ENCODE peak calls at places on chromosomes 1 and 21, in eight cellular contexts. E, M, N, W, P, L, X and Z are unnamed samples.

GRCh38 chr1:8687053-8687452 is 130.4 kb downstream of the RERE start:
- DNase-seq in N (no peak), X (no peak), P (peak; percentile 46), M (peak; percentile 93), L (no peak), E (no peak), W (peak; percentile 72), Z (no peak)

GRCh38 chr1:234535208-234535607 is 56.2 kb upstream of the TARBP1 start:
- DNase-seq in X (no peak), P (no peak), W (no peak), M (no peak), E (no peak), N (no peak), L (no peak), Z (no peak)

GRCh38 chr1:109721046-109721445 is 9.0 kb downstream of the GSTM5 start:
- DNase-seq in W (peak; percentile 48), M (no peak), P (no peak), L (no peak), E (no peak), N (no peak), X (no peak), Z (no peak)

GRCh38 chr1:17819129-17819802 is 64.1 kb downstream of the ACTL8 start:
- DNase-seq in W (no peak), X (no peak), P (no peak), N (no peak), M (no peak), E (no peak), L (no peak), Z (no peak)

GRCh38 chr1:119046429-119047039 is 58.4 kb upstream of the TBX15 start:
- DNase-seq in L (peak; percentile 28), M (no peak), E (no peak), P (peak; percentile 80), N (peak; percentile 17), X (no peak), W (peak; percentile 83), Z (no peak)

GRCh38 chr1:29689372-29690030 is 453.2 kb downstream of the PTPRU start:
- DNase-seq in N (no peak), M (no peak), L (no peak), X (no peak), P (no peak), W (no peak), E (no peak), Z (no peak)

GRCh38 chr1:209428241-209428921 is 155.1 kb upstream of the CAMK1G start:
- DNase-seq in P (no peak), X (no peak), N (peak; percentile 97), M (no peak), W (no peak), E (peak; percentile 17), L (no peak), Z (no peak)

GRCh38 chr21:35906587-35906986 is 153.7 kb downstream of the SETD4 start:
- DNase-seq in M (no peak), E (no peak), P (no peak), L (no peak), W (no peak), X (no peak), N (no peak), Z (no peak)

GRCh38 chr1:186374313-186375151 is 521 bp downstream of the TPR start:
- DNase-seq in X (peak; percentile 36), L (no peak), E (peak; percentile 82), W (peak; percentile 40), M (peak; percentile 28), N (peak; percentile 52), P (no peak), Z (no peak)

DNA sequence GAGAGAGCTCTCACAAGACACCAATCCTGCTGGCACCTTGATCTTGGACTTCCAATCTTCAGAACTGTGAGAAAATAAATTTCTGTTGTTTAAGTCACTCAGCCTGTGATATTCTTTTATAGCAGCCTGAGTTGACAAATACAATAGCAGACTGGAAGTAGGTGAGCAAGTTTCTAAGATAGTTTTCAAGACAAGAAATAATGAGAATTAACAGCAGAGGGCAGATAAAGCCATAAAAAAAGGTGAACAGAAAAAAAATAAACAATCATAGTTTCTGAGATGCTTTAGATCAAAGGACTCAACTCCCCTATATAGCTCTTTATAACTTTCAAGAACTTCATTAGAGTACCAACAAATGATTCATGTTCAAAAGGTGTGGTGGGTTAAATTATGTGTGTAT is 119.8 kb downstream of the PLPPR5 start:
- DNase-seq in X (no peak), E (no peak), N (no peak), P (no peak), L (no peak), W (no peak), M (no peak), Z (no peak)
- TF ChIP-seq CTCF in X (no peak), E (no peak), N (peak; percentile 23), P (no peak), L (no peak), W (no peak), M (no peak), Z (no peak)

GRCh38 chr1:205028954-205029353 is 14.1 kb upstream of the CNTN2 start:
- DNase-seq in X (no peak), N (no peak), E (no peak), M (no peak), P (no peak), W (no peak), L (no peak), Z (no peak)
- TF ChIP-seq CTCF in X (no peak), N (no peak), E (peak; percentile 14), M (no peak), P (no peak), W (no peak), L (no peak), Z (no peak)

GRCh38 chr1:3699596-3699995 is 47.3 kb downstream of the TP73 start:
- DNase-seq in M (no peak), W (no peak), L (no peak), E (no peak), P (no peak), X (no peak), N (no peak), Z (no peak)
- TF ChIP-seq CTCF in M (no peak), W (no peak), L (no peak), E (no peak), P (no peak), X (no peak), N (no peak), Z (no peak)

DNA sequence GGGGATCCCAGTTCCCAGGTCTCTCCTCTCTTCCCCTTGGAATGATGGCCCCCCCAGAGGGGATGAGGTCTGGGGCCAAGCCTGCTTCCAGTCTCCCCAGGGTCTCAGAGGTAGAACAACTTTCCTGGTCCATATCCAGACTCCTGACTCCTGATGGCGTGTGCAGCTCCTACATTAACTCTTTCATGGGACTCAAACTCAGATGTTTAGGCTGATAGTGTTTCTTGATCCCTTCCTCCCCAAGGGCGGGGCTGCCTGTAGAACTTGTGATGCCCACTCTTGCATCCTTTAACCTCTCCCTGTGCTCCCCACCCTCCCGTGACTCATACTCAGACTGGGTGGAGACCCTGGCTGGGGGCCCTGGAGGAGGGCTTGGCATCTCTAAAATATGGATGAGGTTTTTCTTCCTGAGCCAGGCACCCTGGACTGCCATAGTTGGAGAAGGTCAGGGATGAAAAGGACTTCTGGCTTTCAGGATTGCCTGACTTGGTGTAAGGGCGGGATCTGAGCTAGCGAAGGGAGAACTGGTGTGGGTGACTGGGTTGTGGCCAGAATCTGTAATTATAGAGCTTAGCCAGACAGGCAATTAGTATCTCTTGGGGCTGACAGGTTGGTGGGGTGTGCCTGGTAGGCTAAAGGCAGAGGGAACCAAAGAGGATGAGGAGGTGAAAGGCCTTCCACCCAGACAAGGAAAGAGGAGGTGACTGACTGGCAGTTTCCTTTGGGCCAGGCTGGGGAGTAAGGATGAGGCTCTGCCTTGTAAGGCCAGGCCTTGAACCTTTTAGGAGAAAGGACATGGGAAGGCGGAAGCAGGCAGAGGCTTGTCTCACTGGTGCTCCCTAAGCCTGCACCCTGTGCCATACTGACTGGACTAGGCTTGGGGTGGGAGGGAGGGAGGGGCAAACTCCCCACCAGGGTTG is 1.5 kb downstream of the ATP8B2 start:
- DNase-seq in M (peak; percentile 18), N (no peak), W (peak; percentile 86), E (peak; percentile 57), P (peak; percentile 55), L (peak; percentile 49), X (no peak), Z (no peak)
- TF ChIP-seq CTCF in M (no peak), N (peak; percentile 5), W (no peak), E (no peak), P (no peak), L (no peak), X (no peak), Z (no peak)

GRCh38 chr1:215923129-215923824 is 356.2 kb downstream of the KCTD3 start:
- DNase-seq in W (no peak), X (no peak), E (no peak), M (no peak), N (no peak), P (no peak), L (peak; percentile 19), Z (no peak)
- TF ChIP-seq CTCF in W (no peak), X (no peak), E (no peak), M (no peak), N (no peak), P (no peak), L (no peak), Z (no peak)

GRCh38 chr1:42686418-42686817 is 4.2 kb downstream of the YBX1 start:
- DNase-seq in L (no peak), X (no peak), N (no peak), E (peak; percentile 83), M (no peak), P (no peak), W (no peak), Z (no peak)
- TF ChIP-seq CTCF in L (no peak), X (no peak), N (no peak), E (no peak), M (no peak), P (no peak), W (no peak), Z (no peak)

GRCh38 chr1:67299296-67299695 is 8.4 kb upstream of the IL12RB2 start:
- DNase-seq in N (no peak), W (no peak), P (no peak), X (no peak), E (no peak), M (no peak), L (no peak), Z (no peak)
- TF ChIP-seq CTCF in N (no peak), W (no peak), P (no peak), X (no peak), E (no peak), M (no peak), L (no peak), Z (no peak)